ENCODE peak calls at places on chromosomes 6 and 20, in eight cellular contexts. O is ELR; H is ecto neural progenitor cell; V is Karpas-422; Z is stimulated activated CD4-positive, alpha-beta T cell treated with anti-CD3 and anti-CD28 coated beads, Interleukin-1b, Interleukin-23, amount 100 ng/mL, for 1 hour; S is AG09309; X is cardiac muscle cell; L is HT1080. Y is an unnamed sample.
A peak's percentile ranks its signal among the peaks of the same experiment; 100 is the strongest.

GRCh38 chr6:52049252-52050050 is 38.0 kb downstream of the PKHD1 start:
- DNase-seq in O (peak; percentile 52), H (no peak), V (peak; percentile 79), Z (no peak), S (peak; percentile 17), X (peak; percentile 49), L (peak; percentile 11), Y (peak; percentile 57)

GRCh38 chr20:39563406-39563805 is 601.3 kb downstream of the DHX35 start:
- DNase-seq in O (no peak), H (no peak), V (no peak), Z (no peak), S (no peak), X (no peak), L (no peak), Y (no peak)

GRCh38 chr6:148446681-148447080 is 104.0 kb downstream of the SASH1 start:
- DNase-seq in O (peak; percentile 83), H (no peak), V (no peak), Z (no peak), S (no peak), X (no peak), L (no peak), Y (no peak)

GRCh38 chr6:113169484-113169883 is 687.7 kb upstream of the MARCKS start:
- DNase-seq in O (peak; percentile 57), H (no peak), V (no peak), Z (no peak), S (no peak), X (peak; percentile 38), L (peak; percentile 29), Y (no peak)

GRCh38 chr6:125596020-125596419 is 153.4 kb upstream of the HEY2 start:
- DNase-seq in O (no peak), H (no peak), V (no peak), Z (no peak), S (no peak), X (no peak), L (no peak), Y (no peak)

GRCh38 chr6:24667378-24667803 is 514 bp downstream of the ACOT13 start:
- DNase-seq in O (peak; percentile 28), H (no peak), V (peak; percentile 55), Z (no peak), S (no peak), X (peak; percentile 41), L (peak; percentile 44), Y (no peak)

GRCh38 chr6:144064831-144065668 is 30.3 kb downstream of the SF3B5 start:
- DNase-seq in O (peak; percentile 10), H (no peak), V (peak; percentile 51), Z (no peak), S (no peak), X (no peak), L (no peak), Y (no peak)

GRCh38 chr20:3172933-3173581 is at the start of gene LZTS3:
- DNase-seq in O (peak; percentile 76), H (peak; percentile 95), V (peak; percentile 90), Z (peak; percentile 73), S (no peak), X (peak; percentile 57), L (peak; percentile 54), Y (peak; percentile 66)

GRCh38 chr6:551405-551804 is 105.5 kb downstream of the HUS1B start:
- DNase-seq in O (peak; percentile 81), H (peak; percentile 64), V (no peak), Z (no peak), S (no peak), X (peak; percentile 17), L (peak; percentile 37), Y (peak; percentile 15)

GRCh38 chr20:22523499-22524392 is 60.6 kb downstream of the FOXA2 start:
- DNase-seq in O (no peak), H (no peak), V (no peak), Z (no peak), S (no peak), X (no peak), L (no peak), Y (no peak)

GRCh38 chr20:50395258-50395729 is 114.9 kb upstream of the PTPN1 start:
- DNase-seq in O (peak; percentile 73), H (no peak), V (no peak), Z (no peak), S (no peak), X (no peak), L (no peak), Y (peak; percentile 53)

GRCh38 chr20:54179946-54180345 is 6.2 kb upstream of the CYP24A1 start:
- DNase-seq in O (no peak), H (no peak), V (no peak), Z (no peak), S (no peak), X (no peak), L (no peak), Y (peak; percentile 22)

GRCh38 chr6:136012948-136013347 is 161.4 kb downstream of the PDE7B start:
- DNase-seq in O (no peak), H (no peak), V (no peak), Z (no peak), S (no peak), X (no peak), L (no peak), Y (no peak)

GRCh38 chr6:30044630-30045029 is 16.4 kb upstream of the POLR1H start:
- DNase-seq in O (peak; percentile 67), H (no peak), V (no peak), Z (no peak), S (peak; percentile 42), X (peak; percentile 59), L (peak; percentile 68), Y (peak; percentile 74)

GRCh38 chr6:155530219-155530834 is 74.7 kb upstream of the NOX3 start:
- DNase-seq in O (peak; percentile 65), H (no peak), V (peak; percentile 73), Z (no peak), S (peak; percentile 4), X (peak; percentile 68), L (peak; percentile 50), Y (peak; percentile 60)

Y was measured in kidney tubule cell.